ENCODE peak calls at places on chromosomes 6 and 20, in five cellular contexts. L, O, F, W and R are unnamed samples.

GRCh38 chr6:109816452-109817374 is 125.6 kb downstream of the FIG4 start:
- DNase-seq in L (no peak), O (no peak), F (no peak), W (no peak), R (peak; percentile 24)

GRCh38 chr6:25950297-25950696 is 12.3 kb upstream of the TRIM38 start:
- DNase-seq in L (no peak), O (no peak), F (no peak), W (no peak), R (no peak)

GRCh38 chr6:144437105-144437504 is 152.0 kb downstream of the UTRN start:
- DNase-seq in L (no peak), O (no peak), F (no peak), W (no peak), R (no peak)

GRCh38 chr6:102026649-102027048 is 633.1 kb downstream of the GRIK2 start:
- DNase-seq in L (no peak), O (no peak), F (no peak), W (no peak), R (no peak)

GRCh38 chr6:34246563-34247391 is 2.0 kb downstream of the SMIM29 start:
- DNase-seq in L (no peak), O (peak; percentile 48), F (peak; percentile 55), W (no peak), R (no peak)

GRCh38 chr20:39089029-39089428 is 126.9 kb downstream of the DHX35 start:
- DNase-seq in L (no peak), O (no peak), F (no peak), W (no peak), R (no peak)

GRCh38 chr20:47664068-47664437 is 121.2 kb downstream of the SULF2 start:
- DNase-seq in L (no peak), O (no peak), F (no peak), W (no peak), R (no peak)

GRCh38 chr6:110356778-110357177 is 1.4 kb downstream of the METTL24 start:
- DNase-seq in L (no peak), O (no peak), F (no peak), W (no peak), R (no peak)

GRCh38 chr6:31558631-31559500 is 11.5 kb downstream of the NFKBIL1 start:
- DNase-seq in L (no peak), O (peak; percentile 46), F (peak; percentile 44), W (no peak), R (no peak)

GRCh38 chr20:23050847-23051627 is 1.6 kb upstream of the THBD start:
- DNase-seq in L (peak; percentile 88), O (peak; percentile 94), F (peak; percentile 89), W (peak; percentile 34), R (peak; percentile 58)

GRCh38 chr6:43460032-43460431 is 4.7 kb upstream of the DLK2 start:
- DNase-seq in L (no peak), O (no peak), F (no peak), W (no peak), R (no peak)

GRCh38 chr6:111676383-111676782 is 70.7 kb upstream of the TRAF3IP2 start:
- DNase-seq in L (no peak), O (no peak), F (no peak), W (no peak), R (no peak)

GRCh38 chr20:38094968-38095689 is 61.6 kb downstream of the RPRD1B start:
- DNase-seq in L (no peak), O (no peak), F (peak; percentile 23), W (no peak), R (no peak)

GRCh38 chr20:59832406-59833156 is 100.9 kb downstream of the SYCP2 start:
- DNase-seq in L (peak; percentile 32), O (no peak), F (no peak), W (no peak), R (no peak)

GRCh38 chr6:88248709-88249321 is 82.7 kb upstream of the CNR1 start:
- DNase-seq in L (no peak), O (no peak), F (no peak), W (no peak), R (no peak)

GRCh38 chr20:40966103-40966502 is 62.5 kb upstream of the TOP1 start:
- DNase-seq in L (peak; percentile 46), O (no peak), F (no peak), W (no peak), R (no peak)

GRCh38 chr20:62723351-62723750 is 14.7 kb downstream of the NTSR1 start:
- DNase-seq in L (no peak), O (peak; percentile 50), F (no peak), W (no peak), R (no peak)

GRCh38 chr20:63101781-63102719 is 95.3 kb upstream of the BHLHE23 start:
- DNase-seq in L (no peak), O (peak; percentile 10), F (peak; percentile 68), W (no peak), R (no peak)

GRCh38 chr6:34340394-34340793 is 52.1 kb downstream of the NUDT3 start:
- DNase-seq in L (no peak), O (no peak), F (no peak), W (no peak), R (no peak)

GRCh38 chr20:49887828-49888340 is 27.4 kb downstream of the SPATA2 start:
- DNase-seq in L (no peak), O (no peak), F (no peak), W (no peak), R (no peak)

GRCh38 chr20:60264024-60264709 is 305.9 kb downstream of the CDH26 start:
- DNase-seq in L (no peak), O (no peak), F (no peak), W (no peak), R (no peak)

GRCh38 chr6:101395345-101395744 is 1.8 kb downstream of the GRIK2 start:
- DNase-seq in L (no peak), O (no peak), F (peak; percentile 42), W (no peak), R (no peak)

GRCh38 chr20:32142991-32143390 is 33.5 kb downstream of the TM9SF4 start:
- DNase-seq in L (no peak), O (no peak), F (no peak), W (no peak), R (no peak)

GRCh38 chr6:4914412-4915159 is 89.3 kb downstream of the RPP40 start:
- DNase-seq in L (no peak), O (no peak), F (peak; percentile 64), W (no peak), R (peak; percentile 66)

GRCh38 chr6:39137235-39137634 is 22.2 kb upstream of the SAYSD1 start:
- DNase-seq in L (no peak), O (peak; percentile 29), F (peak; percentile 56), W (no peak), R (no peak)

DNA sequence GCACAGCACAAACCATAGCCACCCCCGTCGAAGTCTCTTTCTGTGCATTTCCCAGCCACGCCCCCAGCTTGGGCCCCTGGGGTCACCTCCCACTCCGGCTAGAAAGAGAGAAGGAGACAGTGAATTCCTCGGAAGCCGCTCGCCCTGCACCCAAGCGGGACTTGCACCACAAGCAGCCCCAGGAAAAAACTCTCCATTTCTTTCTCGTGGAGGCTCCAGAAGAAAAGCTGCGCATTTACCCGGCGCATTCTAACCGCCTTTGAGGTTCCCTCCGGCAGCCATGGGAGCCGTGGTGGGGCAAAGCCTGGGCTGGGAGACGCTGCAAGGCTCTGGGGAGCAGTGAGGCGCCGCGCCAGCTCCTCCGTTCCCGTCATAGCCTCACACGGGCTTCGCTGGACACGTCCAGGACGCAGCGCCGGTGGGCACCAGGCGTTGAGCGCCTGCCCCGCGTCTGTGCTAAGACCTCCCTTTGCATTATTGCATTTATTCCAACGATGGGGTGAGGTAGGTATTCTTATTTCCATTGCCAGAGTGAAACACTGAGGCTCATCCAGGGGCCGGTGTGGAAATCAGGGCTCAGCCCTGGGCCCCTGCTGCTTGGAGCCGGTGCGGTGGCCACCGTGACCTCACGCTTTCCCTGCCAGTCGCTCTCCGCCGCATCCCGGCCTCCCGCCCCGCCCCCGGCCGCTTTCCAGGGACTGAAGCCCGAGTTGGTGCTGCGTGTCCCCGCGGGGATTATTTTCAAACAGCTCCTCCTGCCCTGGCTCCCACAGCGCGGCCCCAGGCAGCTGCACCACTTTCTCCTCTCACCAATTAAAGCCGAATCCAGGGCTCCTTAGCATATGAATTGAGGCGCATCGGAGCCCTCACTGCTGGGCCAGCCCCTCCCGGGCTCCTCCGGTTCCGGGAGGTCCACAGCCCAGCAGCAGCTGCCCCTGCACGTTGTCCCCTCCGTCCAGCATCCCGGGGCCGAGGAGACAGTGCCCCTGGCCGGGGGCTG is 148.3 kb upstream of the AFDN start:
- DNase-seq in L (no peak), O (peak; percentile 36), F (no peak), W (no peak), R (no peak)
- H3K4me3 ChIP-seq in L (peak overlapping the region; percentile 43), O (no peak overlapping the region), F (no peak overlapping the region), W (peak overlapping the region; percentile 54), R (no peak overlapping the region)

GRCh38 chr20:35171753-35172433 is at the start of gene PROCR:
- DNase-seq in L (peak; percentile 90), O (peak; percentile 98), F (peak; percentile 94), W (peak; percentile 64), R (peak; percentile 72)

GRCh38 chr20:35173576-35174192 is 1.8 kb downstream of the PROCR start:
- DNase-seq in L (no peak), O (peak; percentile 57), F (peak; percentile 53), W (no peak), R (no peak)

GRCh38 chr20:35174458-35175216 is 2.8 kb downstream of the PROCR start:
- DNase-seq in L (no peak), O (peak; percentile 48), F (peak; percentile 55), W (no peak), R (no peak)

GRCh38 chr20:35171438-35171752 is 477 bp upstream of the PROCR start:
- DNase-seq in L (no peak), O (no peak), F (no peak), W (no peak), R (no peak)

GRCh38 chr20:35172434-35172806 is 548 bp downstream of the PROCR start:
- DNase-seq in L (no peak), O (no peak), F (peak; percentile 2), W (no peak), R (no peak)
- H3K4me3 ChIP-seq in L (peak overlapping the region; percentile 45), O (peak overlapping the region; percentile 93), F (peak overlapping the region; percentile 76), W (peak overlapping the region; percentile 47), R (peak overlapping the region; percentile 55)

GRCh38 chr20:3783516-3784225 is 2.4 kb upstream of the SPEF1 start:
- DNase-seq in L (no peak), O (no peak), F (no peak), W (no peak), R (no peak)

GRCh38 chr20:3785240-3786125 is 1.1 kb downstream of the CENPB start:
- DNase-seq in L (no peak), O (peak; percentile 24), F (peak; percentile 61), W (no peak), R (no peak)

GRCh38 chr20:3784226-3784853 is 2.2 kb downstream of the CENPB start:
- DNase-seq in L (no peak), O (no peak), F (peak; percentile 44), W (no peak), R (no peak)

GRCh38 chr20:3786126-3786484 is 435 bp downstream of the CENPB start:
- DNase-seq in L (no peak), O (peak; percentile 67), F (peak; percentile 83), W (no peak), R (no peak)

DNA sequence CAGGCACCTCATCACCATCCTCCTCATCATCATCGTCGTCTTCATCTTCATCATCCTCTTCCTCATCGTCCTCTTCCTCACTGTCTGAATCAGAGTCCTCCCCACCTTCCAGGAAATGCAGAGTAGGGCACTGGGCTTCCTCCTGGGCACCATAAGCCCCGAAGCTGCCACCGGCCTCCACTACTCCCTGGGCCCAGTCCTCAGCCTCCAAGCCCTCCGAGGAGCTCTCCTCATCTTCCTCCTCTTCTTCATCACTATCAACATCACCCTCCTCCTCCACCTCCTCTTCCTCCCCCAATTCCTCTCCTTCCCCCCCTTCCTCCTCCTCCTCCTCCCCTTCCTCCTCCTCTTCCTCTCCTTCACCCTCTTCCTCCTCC is 1.7 kb downstream of the CENPB start:
- DNase-seq in L (no peak), O (no peak), F (no peak), W (no peak), R (no peak)
- H3K4me3 ChIP-seq in L (peak overlapping the region; percentile 64), O (peak overlapping the region; percentile 1), F (peak overlapping the region; percentile 83), W (no peak overlapping the region), R (peak overlapping the region; percentile 63)

GRCh38 chr6:53579338-53579737 is 34.4 kb upstream of the GCLC start:
- DNase-seq in L (no peak), O (no peak), F (no peak), W (no peak), R (no peak)
- H3K4me3 ChIP-seq in L (no peak overlapping the region), O (no peak overlapping the region), F (no peak overlapping the region), W (no peak overlapping the region), R (no peak overlapping the region)